ENCODE peak calls at places on chromosomes 6 and 20, in seven cellular contexts. A is transverse colon, R is endothelial cell of umbilical vein, V is Panc1, M is prostate gland, P is stomach, Y is sigmoid colon. E is an unnamed sample. For H3K9me3 and H3K36me3, the result is how much of the 10 kb centered on the place peaks cover.

GRCh38 chr6:151413372-151414145 is 22.2 kb upstream of the ZBTB2 start:
- DNase-seq in A (no peak), R (no peak), V (no peak), M (no peak), P (no peak), Y (no peak), E (no peak)

GRCh38 chr6:138162104-138162946 is 586 bp downstream of the ARFGEF3 start:
- DNase-seq in A (peak), R (peak), V (no peak), M (peak), P (peak), Y (no peak), E (no peak)

GRCh38 chr6:88586371-88587157 is 376.9 kb downstream of the RNGTT start:
- DNase-seq in A (no peak), R (no peak), V (no peak), M (no peak), P (no peak), Y (peak), E (no peak)

GRCh38 chr20:52446421-52447231 is 255.0 kb upstream of the ZFP64 start:
- DNase-seq in A (no peak), R (no peak), V (no peak), M (no peak), P (no peak), Y (no peak), E (no peak)

GRCh38 chr20:51961964-51962761 is 159.8 kb upstream of the SALL4 start:
- DNase-seq in A (no peak), R (no peak), V (no peak), M (no peak), P (no peak), Y (no peak), E (no peak)

GRCh38 chr6:25504661-25505060 is 147.4 kb upstream of the SCGN start:
- DNase-seq in A (no peak), R (no peak), V (no peak), M (no peak), P (no peak), Y (no peak), E (no peak)

GRCh38 chr6:14455442-14455841 is 337.9 kb downstream of the CD83 start:
- DNase-seq in A (no peak), R (no peak), V (no peak), M (no peak), P (no peak), Y (no peak), E (no peak)

GRCh38 chr6:97059473-97059872 is 134.9 kb downstream of the KLHL32 start:
- DNase-seq in A (no peak), R (peak), V (no peak), M (no peak), P (no peak), Y (no peak), E (peak)

GRCh38 chr6:170128346-170128745 is 162.5 kb downstream of the DLL1 start:
- DNase-seq in A (no peak), R (no peak), V (no peak), M (no peak), P (peak), Y (peak), E (no peak)

GRCh38 chr6:137165375-137166246 is 7.8 kb downstream of the IL22RA2 start:
- DNase-seq in A (peak), R (no peak), V (no peak), M (peak), P (peak), Y (no peak), E (no peak)

GRCh38 chr20:63125581-63125892 is 90.4 kb downstream of the YTHDF1 start:
- DNase-seq in A (no peak), R (no peak), V (no peak), M (no peak), P (no peak), Y (no peak), E (no peak)

GRCh38 chr20:63557481-63557891 is 3.5 kb downstream of the FNDC11 start:
- DNase-seq in A (no peak), R (no peak), V (no peak), M (no peak), P (no peak), Y (no peak), E (no peak)

GRCh38 chr20:56429496-56429895 is 17.4 kb downstream of the CASS4 start:
- DNase-seq in A (no peak), R (peak), V (no peak), M (no peak), P (no peak), Y (no peak), E (no peak)

GRCh38 chr6:57261896-57262295 is 39.8 kb upstream of the RAB23 start:
- DNase-seq in A (no peak), R (no peak), V (no peak), M (no peak), P (no peak), Y (no peak), E (no peak)

GRCh38 chr20:63406011-63406410 is 44.9 kb upstream of the CHRNA4 start:
- DNase-seq in A (no peak), R (no peak), V (no peak), M (no peak), P (no peak), Y (no peak), E (no peak)

GRCh38 chr6:152458648-152459047 is 178.5 kb downstream of the SYNE1 start:
- DNase-seq in A (no peak), R (peak), V (no peak), M (no peak), P (no peak), Y (no peak), E (no peak)

GRCh38 chr6:48664850-48665249 is 553.9 kb upstream of the PTCHD4 start:
- DNase-seq in A (no peak), R (no peak), V (no peak), M (no peak), P (no peak), Y (no peak), E (peak)

GRCh38 chr6:6057442-6058053 is 50.8 kb upstream of the NRN1 start:
- DNase-seq in A (no peak), R (peak), V (peak), M (no peak), P (no peak), Y (no peak), E (peak)

GRCh38 chr6:14129572-14129971 is 12.0 kb downstream of the CD83 start:
- DNase-seq in A (peak), R (peak), V (no peak), M (peak), P (peak), Y (peak), E (no peak)

GRCh38 chr6:105993769-105994521 is 92.2 kb upstream of the PRDM1 start:
- DNase-seq in A (peak), R (peak), V (no peak), M (no peak), P (no peak), Y (no peak), E (no peak)

GRCh38 chr6:31660224-31660997 is at the start of gene C6orf47:
- DNase-seq in A (peak), R (peak), V (no peak), M (peak), P (peak), Y (peak), E (peak)

GRCh38 chr6:108008363-108008762 is 50.4 kb upstream of the SEC63 start:
- DNase-seq in A (no peak), R (no peak), V (no peak), M (no peak), P (no peak), Y (no peak), E (no peak)

GRCh38 chr20:4810446-4811019 is 88.8 kb downstream of the PRND start:
- DNase-seq in A (no peak), R (no peak), V (no peak), M (no peak), P (no peak), Y (no peak), E (no peak)

GRCh38 chr6:17630511-17631073 is 30.5 kb downstream of the FAM8A1 start:
- DNase-seq in A (peak), R (no peak), V (no peak), M (peak), P (no peak), Y (no peak), E (no peak)

GRCh38 chr6:161001421-161001820 is 9.9 kb downstream of the MAP3K4 start:
- DNase-seq in A (no peak), R (no peak), V (no peak), M (peak), P (no peak), Y (no peak), E (no peak)

GRCh38 chr6:105320766-105321165 is 82.1 kb downstream of the PREP start:
- DNase-seq in A (no peak), R (no peak), V (no peak), M (no peak), P (no peak), Y (no peak), E (no peak)

GRCh38 chr6:33201935-33202334 is 1.3 kb downstream of the SLC39A7 start:
- DNase-seq in A (no peak), R (no peak), V (no peak), M (no peak), P (no peak), Y (no peak), E (no peak)

GRCh38 chr20:2237059-2237458 is 58.7 kb upstream of the TGM3 start:
- DNase-seq in A (peak), R (no peak), V (peak), M (peak), P (peak), Y (no peak), E (no peak)

GRCh38 chr20:34622821-34623451 is 54.0 kb downstream of the PIGU start:
- DNase-seq in A (no peak), R (no peak), V (no peak), M (no peak), P (no peak), Y (no peak), E (no peak)

GRCh38 chr6:16237242-16237641 is 1.1 kb upstream of the GMPR start:
- DNase-seq in A (no peak), R (no peak), V (no peak), M (no peak), P (no peak), Y (no peak), E (no peak)

GRCh38 chr6:169641461-169642085 is 60.3 kb downstream of the WDR27 start:
- DNase-seq in A (no peak), R (no peak), V (no peak), M (no peak), P (no peak), Y (no peak), E (no peak)

GRCh38 chr6:45959534-45960195 is 56.0 kb downstream of the CLIC5 start:
- DNase-seq in A (no peak), R (peak), V (no peak), M (no peak), P (no peak), Y (no peak), E (peak)

GRCh38 chr6:45185403-45186251 is 142.5 kb upstream of the RUNX2 start:
- DNase-seq in A (no peak), R (no peak), V (no peak), M (no peak), P (no peak), Y (no peak), E (no peak)

GRCh38 chr20:63083831-63084562 is 77.2 kb upstream of the BHLHE23 start:
- DNase-seq in A (no peak), R (no peak), V (no peak), M (no peak), P (no peak), Y (peak), E (no peak)

GRCh38 chr6:30646450-30647038 is 389 bp upstream of the C6orf136 start:
- DNase-seq in A (peak), R (peak), V (peak), M (no peak), P (peak), Y (no peak), E (peak)

DNA sequence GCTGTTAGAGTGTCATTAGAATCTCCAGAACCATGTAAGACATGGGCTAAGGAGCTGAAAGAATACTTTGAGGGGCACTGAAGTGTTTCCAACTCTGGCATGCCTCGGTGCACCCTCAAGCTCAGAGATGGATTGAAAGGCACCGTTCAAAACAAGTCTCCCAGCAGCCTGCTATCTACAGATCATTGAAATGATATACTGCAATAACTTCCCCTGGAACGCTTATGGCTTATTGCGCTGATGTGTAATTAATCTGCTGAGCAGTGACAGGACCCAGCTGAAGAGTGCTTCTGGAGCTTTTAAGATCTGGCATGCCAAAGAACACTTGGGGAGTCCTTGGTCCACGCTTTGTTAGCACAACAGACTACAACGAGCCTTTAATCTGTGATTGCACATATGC is 708.3 kb downstream of the PRKN start:
- DNase-seq in A (no peak), R (no peak), V (no peak), M (no peak), P (no peak), Y (no peak), E (no peak)
- TF ChIP-seq POLR2AphosphoS5 in A (no peak), R (no peak), V (no peak), M (no peak), P (no peak), Y (no peak), E (no peak)

GRCh38 chr6:960356-960755 is 267.4 kb upstream of the EXOC2 start:
- DNase-seq in A (no peak), R (no peak), V (no peak), M (no peak), P (no peak), Y (no peak), E (no peak)
- H3K9me3 ChIP-seq in A (under half), R (under half), V (under half), M (under half), P (under half), Y (under half), E (under half)

GRCh38 chr20:21804779-21805178 is 99.3 kb downstream of the PAX1 start:
- DNase-seq in A (no peak), R (no peak), V (no peak), M (peak), P (no peak), Y (peak), E (no peak)
- H3K36me3 ChIP-seq in A (under half), R (under half), V (under half), M (under half), P (under half), Y (under half), E (under half)

GRCh38 chr6:119620846-119621570 is 271.4 kb upstream of the MAN1A1 start:
- DNase-seq in A (no peak), R (no peak), V (no peak), M (no peak), P (no peak), Y (no peak), E (no peak)
- TF ChIP-seq POLR2AphosphoS5 in A (no peak), R (no peak), V (no peak), M (no peak), P (no peak), Y (no peak), E (no peak)

GRCh38 chr20:59623583-59623982 is 19.2 kb downstream of the PHACTR3 start:
- DNase-seq in A (no peak), R (no peak), V (no peak), M (no peak), P (no peak), Y (no peak), E (no peak)
- H3K9me3 ChIP-seq in A (under half), R (under half), V (under half), M (under half), P (under half), Y (under half), E (under half)

GRCh38 chr20:17993546-17993945 is 24.7 kb downstream of the MGME1 start:
- DNase-seq in A (no peak), R (no peak), V (no peak), M (no peak), P (no peak), Y (no peak), E (no peak)

GRCh38 chr20:17992224-17992637 is 23.4 kb downstream of the MGME1 start:
- DNase-seq in A (no peak), R (no peak), V (no peak), M (no peak), P (no peak), Y (no peak), E (no peak)

GRCh38 chr20:17992847-17993508 is 24.2 kb downstream of the MGME1 start:
- DNase-seq in A (no peak), R (peak), V (no peak), M (no peak), P (no peak), Y (no peak), E (no peak)

GRCh38 chr20:17987988-17988387 is 19.2 kb downstream of the MGME1 start:
- DNase-seq in A (no peak), R (no peak), V (no peak), M (no peak), P (no peak), Y (no peak), E (no peak)

DNA sequence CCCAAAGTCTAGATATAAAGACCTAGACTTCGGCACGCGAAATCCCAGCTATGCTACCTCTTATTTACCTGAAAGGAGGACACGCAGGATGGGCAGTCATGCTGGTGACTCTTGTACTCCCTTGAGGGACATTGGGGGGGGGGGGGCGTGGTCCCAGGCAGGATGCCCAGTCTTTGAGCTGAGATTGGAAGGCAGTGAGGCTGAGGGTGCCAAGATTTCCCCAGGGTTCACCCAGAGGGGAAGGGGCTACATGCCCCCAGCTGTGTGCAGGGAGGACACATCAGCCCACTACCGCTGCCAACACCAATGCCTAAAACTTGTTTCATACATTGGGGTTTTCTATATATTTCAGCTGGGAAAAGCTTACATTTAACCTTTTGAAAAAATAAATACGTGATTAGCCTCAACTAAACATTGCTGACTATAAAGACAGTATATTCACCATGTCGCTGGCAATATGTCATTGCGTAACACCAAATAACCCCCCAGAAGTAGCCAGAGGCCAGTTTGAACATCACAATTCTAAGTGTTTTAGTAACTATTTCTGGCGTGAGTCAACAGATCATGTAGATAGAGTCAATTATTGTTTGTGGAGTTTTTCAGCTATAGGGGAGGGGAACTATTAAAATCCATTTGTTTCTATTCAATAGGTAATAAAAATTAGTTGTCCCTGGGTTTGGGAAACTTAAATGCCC is 21.6 kb downstream of the MGME1 start:
- DNase-seq in A (no peak), R (no peak), V (no peak), M (no peak), P (no peak), Y (no peak), E (no peak)
- H3K36me3 ChIP-seq in A (under half), R (under half), V (under half), M (under half), P (under half), Y (under half), E (under half)

GRCh38 chr6:82337688-82338257 is 25.8 kb upstream of the TPBG start:
- DNase-seq in A (no peak), R (no peak), V (no peak), M (peak), P (no peak), Y (no peak), E (no peak)
- TF ChIP-seq POLR2AphosphoS5 in A (no peak), R (no peak), V (no peak), M (no peak), P (no peak), Y (no peak), E (no peak)

GRCh38 chr20:47524385-47524784 is 22.7 kb downstream of the NCOA3 start:
- DNase-seq in A (no peak), R (no peak), V (no peak), M (no peak), P (no peak), Y (no peak), E (no peak)
- H3K9me3 ChIP-seq in A (under half), R (under half), V (under half), M (under half), P (under half), Y (under half), E (under half)

DNA sequence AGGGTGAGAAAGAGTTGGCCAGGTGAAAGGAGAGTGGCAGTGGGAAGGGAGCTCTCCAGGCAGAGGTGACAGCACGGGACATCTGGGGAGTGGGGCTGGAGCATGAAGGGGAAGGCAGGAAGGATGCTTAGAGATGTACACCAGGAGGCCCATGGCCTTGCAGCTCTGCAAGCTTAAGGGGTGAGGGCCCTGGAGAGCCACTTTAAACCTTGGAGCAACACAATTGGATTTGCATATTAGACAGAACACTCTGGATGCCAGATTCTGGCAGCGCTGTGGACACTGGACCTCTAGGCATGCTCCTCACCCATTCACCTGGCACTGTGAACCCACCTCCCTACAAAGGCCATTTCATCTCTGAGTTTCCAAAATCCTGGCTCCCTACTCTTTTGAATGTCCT is 3.7 kb upstream of the CD40 start:
- DNase-seq in A (no peak), R (no peak), V (no peak), M (no peak), P (no peak), Y (no peak), E (no peak)
- H3K36me3 ChIP-seq in A (under half), R (under half), V (under half), M (under half), P (under half), Y (under half), E (under half)